ENCODE peak calls at places on chromosomes 1 and 21, in ten cellular contexts. O is fibroblast of pulmonary artery, H is SJSA1, E is lung, Q is epithelial cell of esophagus, G is heart right ventricle, X is AG09309, V is A549, U is HFF-Myc, Y is astrocyte of the spinal cord. C is an unnamed sample.

GRCh38 chr1:237851209-237851845 is 39.4 kb downstream of the ZP4 start:
- DNase-seq in O (peak; percentile 38), H (no peak), E (no peak), Q (peak; percentile 77), G (no peak), X (peak; percentile 10), V (peak; percentile 14), U (no peak), Y (peak; percentile 61), C (peak; percentile 48)

GRCh38 chr1:45906883-45907282 is 103.5 kb downstream of the MAST2 start:
- DNase-seq in O (no peak), H (no peak), E (no peak), Q (no peak), G (no peak), X (no peak), V (no peak), U (no peak), Y (no peak), C (no peak)

GRCh38 chr1:85078903-85079302 is 30.6 kb upstream of the MCOLN3 start:
- DNase-seq in O (peak; percentile 43), H (no peak), E (no peak), Q (peak; percentile 22), G (no peak), X (peak; percentile 33), V (no peak), U (no peak), Y (peak; percentile 33), C (no peak)

GRCh38 chr1:221804303-221804702 is 62.4 kb upstream of the DUSP10 start:
- DNase-seq in O (no peak), H (no peak), E (no peak), Q (no peak), G (no peak), X (no peak), V (no peak), U (no peak), Y (no peak), C (no peak)

GRCh38 chr1:189962171-189962570 is 515.5 kb downstream of the BRINP3 start:
- DNase-seq in O (peak; percentile 83), H (no peak), E (no peak), Q (peak; percentile 68), G (no peak), X (no peak), V (no peak), U (no peak), Y (peak; percentile 86), C (no peak)

GRCh38 chr21:42141643-42142042 is 70.5 kb downstream of the UMODL1 start:
- DNase-seq in O (no peak), H (no peak), E (no peak), Q (no peak), G (no peak), X (no peak), V (no peak), U (no peak), Y (no peak), C (no peak)

GRCh38 chr1:109477821-109478220 is 5.9 kb upstream of the ATXN7L2 start:
- DNase-seq in O (no peak), H (no peak), E (no peak), Q (no peak), G (no peak), X (no peak), V (no peak), U (no peak), Y (no peak), C (no peak)

GRCh38 chr1:32881871-32882850 is 4.1 kb upstream of the HPCA start:
- DNase-seq in O (no peak), H (no peak), E (no peak), Q (no peak), G (peak; percentile 75), X (no peak), V (no peak), U (no peak), Y (no peak), C (no peak)

GRCh38 chr1:92051948-92052347 is 22.2 kb downstream of the EPHX4 start:
- DNase-seq in O (no peak), H (no peak), E (no peak), Q (no peak), G (no peak), X (no peak), V (no peak), U (no peak), Y (no peak), C (no peak)

GRCh38 chr1:8663090-8663802 is 154.2 kb downstream of the RERE start:
- DNase-seq in O (peak; percentile 30), H (no peak), E (no peak), Q (peak; percentile 34), G (no peak), X (no peak), V (no peak), U (no peak), Y (no peak), C (no peak)

GRCh38 chr1:153390938-153391710 is at the start of gene S100A8:
- DNase-seq in O (peak; percentile 2), H (no peak), E (peak; percentile 76), Q (peak; percentile 93), G (peak; percentile 75), X (no peak), V (no peak), U (no peak), Y (no peak), C (no peak)

GRCh38 chr1:43549921-43550597 is 19.4 kb downstream of the PTPRF start:
- DNase-seq in O (no peak), H (no peak), E (peak; percentile 87), Q (peak; percentile 99), G (peak; percentile 43), X (no peak), V (no peak), U (no peak), Y (no peak), C (no peak)
- H3K4me3 ChIP-seq in O (no peak overlapping the region), H (no peak overlapping the region), E (no peak overlapping the region), Q (peak overlapping the region; percentile 32), G (peak overlapping the region; percentile 31), X (no peak overlapping the region), V (no peak overlapping the region), U (no peak overlapping the region), Y (no peak overlapping the region), C (no peak overlapping the region)

GRCh38 chr1:234960722-234961467 is 167.7 kb downstream of the TOMM20 start:
- DNase-seq in O (peak; percentile 83), H (no peak), E (no peak), Q (peak; percentile 69), G (no peak), X (no peak), V (peak; percentile 69), U (no peak), Y (peak; percentile 57), C (no peak)

GRCh38 chr1:234963904-234964702 is 164.5 kb downstream of the TOMM20 start:
- DNase-seq in O (no peak), H (no peak), E (no peak), Q (no peak), G (peak; percentile 68), X (no peak), V (no peak), U (no peak), Y (no peak), C (no peak)

GRCh38 chr1:234962340-234962989 is 166.2 kb downstream of the TOMM20 start:
- DNase-seq in O (peak; percentile 98), H (peak; percentile 94), E (no peak), Q (peak; percentile 53), G (no peak), X (peak; percentile 100), V (no peak), U (peak; percentile 98), Y (peak; percentile 99), C (no peak)

GRCh38 chr1:234963180-234963903 is 165.3 kb downstream of the TOMM20 start:
- DNase-seq in O (peak; percentile 87), H (peak; percentile 92), E (peak; percentile 82), Q (peak; percentile 84), G (peak; percentile 76), X (peak; percentile 87), V (peak; percentile 69), U (peak; percentile 72), Y (peak; percentile 95), C (no peak)

DNA sequence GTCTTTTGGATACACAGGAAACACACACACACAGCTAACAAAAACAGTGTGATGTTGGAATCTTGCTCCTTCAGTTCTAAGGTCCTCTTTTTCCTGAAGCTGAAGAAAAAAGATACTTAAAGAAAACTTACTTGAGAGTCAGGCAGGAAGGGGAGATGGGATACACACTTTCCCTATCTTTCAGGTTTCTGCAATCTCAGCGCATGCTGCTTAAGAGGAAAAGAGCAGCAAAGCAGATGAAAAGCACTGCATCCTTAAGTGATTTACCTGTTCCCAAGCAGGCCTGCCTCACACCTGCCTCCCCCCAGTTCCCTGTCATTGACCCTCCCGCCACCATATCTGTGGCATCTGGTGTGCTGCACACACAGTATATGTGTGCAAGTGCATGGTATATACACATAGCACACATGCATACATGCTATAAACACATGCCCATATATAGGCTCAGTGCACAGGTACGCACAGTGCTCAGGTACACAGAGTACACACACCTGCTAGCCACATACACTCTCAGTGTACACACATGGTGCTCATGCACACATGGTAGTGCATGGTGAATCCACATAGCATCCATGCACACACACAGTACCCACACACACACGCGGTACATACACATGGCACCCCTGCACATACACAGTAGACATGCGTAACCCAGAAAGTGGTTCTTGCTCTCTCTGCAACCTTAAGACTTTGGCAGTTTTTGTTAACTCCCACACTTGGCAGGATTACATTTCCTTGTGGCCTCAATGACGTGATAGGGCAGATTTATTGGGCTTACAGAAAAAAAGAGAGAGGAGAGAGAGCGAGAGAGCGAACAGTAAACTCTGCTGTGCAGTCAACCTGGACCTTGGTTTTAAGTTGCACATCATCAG is 166.9 kb downstream of the TOMM20 start:
- DNase-seq in O (peak; percentile 95), H (no peak), E (no peak), Q (no peak), G (no peak), X (peak; percentile 94), V (no peak), U (peak; percentile 87), Y (peak; percentile 94), C (no peak)
- H3K4me3 ChIP-seq in O (no peak overlapping the region), H (no peak overlapping the region), E (no peak overlapping the region), Q (no peak overlapping the region), G (no peak overlapping the region), X (no peak overlapping the region), V (no peak overlapping the region), U (no peak overlapping the region), Y (no peak overlapping the region), C (no peak overlapping the region)

DNA sequence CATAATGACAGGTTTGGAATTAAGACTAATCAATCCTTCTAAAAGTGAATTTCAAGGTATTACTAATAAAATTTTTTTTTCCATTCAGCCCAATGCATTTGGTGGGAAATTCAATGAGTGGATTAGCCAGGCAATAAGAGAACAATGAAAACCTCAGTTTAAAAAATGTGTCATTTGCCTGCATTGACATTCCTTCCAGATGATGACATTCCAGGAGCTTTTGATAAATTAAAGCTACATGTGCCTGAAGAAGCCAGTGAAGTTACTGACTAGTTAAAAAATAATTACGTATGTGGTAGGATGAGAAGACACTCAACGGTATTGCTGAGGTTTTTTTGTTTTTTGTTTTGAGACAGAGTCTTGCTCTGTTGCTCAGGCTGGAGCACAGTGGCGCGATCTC is 37.9 kb upstream of the RC3H1 start:
- DNase-seq in O (no peak), H (no peak), E (no peak), Q (no peak), G (no peak), X (no peak), V (no peak), U (no peak), Y (no peak), C (no peak)
- H3K4me3 ChIP-seq in O (no peak overlapping the region), H (no peak overlapping the region), E (no peak overlapping the region), Q (no peak overlapping the region), G (no peak overlapping the region), X (no peak overlapping the region), V (no peak overlapping the region), U (no peak overlapping the region), Y (no peak overlapping the region), C (no peak overlapping the region)

GRCh38 chr1:115098979-115099692 is 9.8 kb upstream of the TSPAN2 start:
- DNase-seq in O (no peak), H (no peak), E (no peak), Q (no peak), G (no peak), X (peak; percentile 55), V (no peak), U (no peak), Y (peak; percentile 77), C (no peak)

GRCh38 chr1:115099693-115100050 is 10.4 kb upstream of the TSPAN2 start:
- DNase-seq in O (no peak), H (no peak), E (no peak), Q (peak; percentile 65), G (no peak), X (no peak), V (no peak), U (no peak), Y (no peak), C (no peak)
- H3K4me3 ChIP-seq in O (no peak overlapping the region), H (peak overlapping the region; percentile 40), E (no peak overlapping the region), Q (no peak overlapping the region), G (no peak overlapping the region), X (peak overlapping the region; percentile 15), V (no peak overlapping the region), U (no peak overlapping the region), Y (no peak overlapping the region), C (no peak overlapping the region)

C was measured in SK-N-MC.